ENCODE peak calls at places on chromosome 13, in four cellular contexts. F is IMR-90, J is K562, I is A549. C is an unnamed sample.

GRCh38 chr13:31018511-31018910 is 86.1 kb downstream of the TEX26 start:
- DNase-seq in I (no peak), J (no peak), F (no peak), C (no peak)

GRCh38 chr13:96075953-96076543 is 13.9 kb upstream of the HS6ST3 start:
- DNase-seq in J (no peak), I (no peak), F (peak; percentile 23), C (peak; percentile 12)

GRCh38 chr13:111458001-111458531 is 137.6 kb downstream of the TEX29 start:
- DNase-seq in J (no peak), I (no peak), F (no peak), C (no peak)

GRCh38 chr13:27283906-27284523 is 13.4 kb downstream of the RASL11A start:
- DNase-seq in J (no peak), F (no peak), I (peak; percentile 46), C (no peak)

GRCh38 chr13:80338781-80339577 is 1.9 kb downstream of the SPRY2 start:
- DNase-seq in J (peak; percentile 38), I (peak; percentile 61), F (peak; percentile 88), C (peak; percentile 23)

GRCh38 chr13:33191425-33192221 is 93.9 kb downstream of the STARD13 start:
- DNase-seq in F (peak; percentile 75), J (no peak), I (no peak), C (no peak)

GRCh38 chr13:69264362-69265334 is 843.0 kb upstream of the ATXN8OS start:
- DNase-seq in J (no peak), F (no peak), I (no peak), C (no peak)

GRCh38 chr13:44757671-44758070 is 181.5 kb upstream of the TSC22D1 start:
- DNase-seq in I (no peak), J (no peak), F (no peak), C (no peak)

GRCh38 chr13:46405457-46405856 is 18.4 kb upstream of the RUBCNL start:
- DNase-seq in F (no peak), J (no peak), I (no peak), C (no peak)

GRCh38 chr13:108220042-108220441 is 1.9 kb downstream of the ABHD13 start:
- DNase-seq in F (no peak), I (no peak), J (no peak), C (peak; percentile 9)

GRCh38 chr13:110770678-110771077 is 57.2 kb downstream of the ING1 start:
- DNase-seq in J (no peak), I (no peak), F (no peak), C (no peak)

GRCh38 chr13:60509601-60510386 is 112.8 kb downstream of the TDRD3 start:
- DNase-seq in F (peak; percentile 1), J (no peak), I (no peak), C (no peak)

GRCh38 chr13:50410921-50411712 is 395.9 kb downstream of the KCNRG start:
- DNase-seq in J (peak; percentile 51), I (peak; percentile 67), F (peak; percentile 86), C (peak; percentile 22)

GRCh38 chr13:97242755-97243497 is 20.8 kb downstream of the MBNL2 start:
- DNase-seq in F (no peak), J (no peak), I (no peak), C (no peak)

GRCh38 chr13:113353254-113353653 is 10.7 kb downstream of the GRTP1 start:
- DNase-seq in F (no peak), I (no peak), J (no peak), C (no peak)

GRCh38 chr13:45242070-45242469 is 41.2 kb upstream of the KCTD4 start:
- DNase-seq in I (peak; percentile 26), F (peak; percentile 53), J (no peak), C (no peak)

GRCh38 chr13:86446311-86446710 is 647.1 kb upstream of the SLITRK6 start:
- DNase-seq in F (peak; percentile 13), I (peak; percentile 87), J (no peak), C (no peak)

GRCh38 chr13:109880371-109881346 is 94.3 kb upstream of the IRS2 start:
- DNase-seq in I (no peak), F (no peak), J (no peak), C (no peak)

GRCh38 chr13:64817721-64818120 is 2412.4 kb downstream of the PCDH9 start:
- DNase-seq in I (no peak), J (no peak), F (peak; percentile 36), C (no peak)

GRCh38 chr13:94731028-94731427 is 18.7 kb upstream of the SOX21 start:
- DNase-seq in I (no peak), F (no peak), J (no peak), C (peak; percentile 7)

GRCh38 chr13:47678201-47678963 is 322.7 kb downstream of the SUCLA2 start:
- DNase-seq in J (no peak), I (no peak), F (no peak), C (no peak)

GRCh38 chr13:113653264-113654174 is 4.5 kb downstream of the ATP4B start:
- DNase-seq in J (no peak), I (no peak), F (no peak), C (no peak)

GRCh38 chr13:99955747-99956472 is 15.7 kb downstream of the ZIC5 start:
- DNase-seq in F (peak; percentile 17), J (no peak), I (no peak), C (no peak)

GRCh38 chr13:38763446-38764381 is 76.8 kb downstream of the FREM2 start:
- DNase-seq in J (no peak), F (peak; percentile 33), I (peak; percentile 13), C (peak; percentile 16)
- TF ChIP-seq RFX5 in J (no peak), F (no peak), I (no peak), C (no peak)

DNA sequence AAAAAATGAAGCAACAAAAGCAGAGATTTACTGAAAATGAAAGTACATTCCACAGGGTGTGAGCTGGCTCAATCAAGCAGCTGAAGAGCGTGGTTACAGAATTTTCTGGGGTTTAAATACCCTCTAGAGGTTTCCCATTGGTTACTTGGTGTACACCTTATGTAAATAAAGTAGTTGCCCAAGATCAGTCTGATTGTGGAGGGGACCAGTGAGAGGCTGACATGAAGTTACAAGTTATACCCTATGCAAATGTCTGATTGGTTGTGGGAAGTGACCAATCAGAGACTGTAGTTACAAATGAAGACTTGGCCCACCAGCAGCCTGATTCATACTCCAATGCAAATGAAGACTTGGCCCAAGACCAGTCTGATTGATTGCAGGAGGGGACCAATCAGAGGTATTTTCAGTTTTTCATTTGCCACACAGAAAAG is 30.0 kb downstream of the KCTD12 start:
- DNase-seq in I (no peak), F (peak; percentile 59), J (no peak), C (no peak)
- TF ChIP-seq MAZ in I (no peak), F (no peak), J (no peak), C (no peak)

GRCh38 chr13:102312841-102313240 is 89.0 kb downstream of the FGF14 start:
- DNase-seq in F (no peak), I (no peak), J (no peak), C (no peak)
- H3K4me3 ChIP-seq in F (no peak overlapping the region), I (no peak overlapping the region), J (no peak overlapping the region), C (no peak overlapping the region)

DNA sequence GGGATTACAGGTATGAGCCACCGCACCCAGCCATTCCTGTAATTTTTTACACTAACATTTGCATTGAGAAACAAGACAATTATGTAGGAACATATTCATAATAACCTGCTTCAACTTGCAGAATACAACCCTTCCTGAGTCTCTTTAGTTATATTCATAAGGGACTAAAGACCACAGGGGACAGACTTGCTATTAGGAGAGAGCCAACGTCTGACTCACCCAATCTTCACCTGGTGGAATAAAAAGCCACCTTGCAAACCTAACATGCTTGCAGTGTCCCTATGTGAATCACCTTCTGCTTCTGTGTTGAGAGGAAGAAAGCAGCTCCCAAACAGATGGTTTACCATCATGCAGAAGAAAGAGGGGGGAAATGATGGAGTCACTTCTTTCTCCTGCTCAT is 456.1 kb downstream of the PCDH9 start:
- DNase-seq in J (no peak), I (no peak), F (no peak), C (no peak)
- TF ChIP-seq RFX5 in J (no peak), I (no peak), F (no peak), C (no peak)